ENCODE peak calls at places on chromosome 6, in four cellular contexts. W is HepG2, X is K562, O is GM12878. G is an unnamed sample.

GRCh38 chr6:154683756-154684523 is 49.3 kb upstream of the SCAF8 start:
- DNase-seq in W (no peak), X (no peak), O (peak), G (no peak)

GRCh38 chr6:166556871-166557322 is 29.6 kb downstream of the RAMACL start:
- DNase-seq in W (no peak), X (no peak), O (no peak), G (peak)

GRCh38 chr6:113630738-113631535 is 226.2 kb upstream of the MARCKS start:
- DNase-seq in W (no peak), X (no peak), O (peak), G (no peak)

GRCh38 chr6:135113855-135114254 is 59.2 kb upstream of the HBS1L start:
- DNase-seq in W (no peak), X (no peak), O (no peak), G (no peak)

GRCh38 chr6:42158631-42159030 is 14.5 kb upstream of the GUCA1A start:
- DNase-seq in W (no peak), X (no peak), O (no peak), G (no peak)

GRCh38 chr6:37105782-37106137 is 64.2 kb upstream of the PIM1 start:
- DNase-seq in W (no peak), X (no peak), O (no peak), G (no peak)

GRCh38 chr6:6927437-6928361 is 180.1 kb upstream of the RREB1 start:
- DNase-seq in W (no peak), X (peak), O (no peak), G (no peak)

GRCh38 chr6:8059129-8059528 is 5.1 kb downstream of the BLOC1S5 start:
- DNase-seq in W (no peak), X (no peak), O (no peak), G (no peak)

GRCh38 chr6:609905-610304 is 47.0 kb downstream of the HUS1B start:
- DNase-seq in W (no peak), X (no peak), O (no peak), G (no peak)

GRCh38 chr6:26157150-26157837 is 70.1 kb downstream of the HFE start:
- DNase-seq in W (no peak), X (peak), O (no peak), G (peak)
- TF ChIP-seq USF2 in W (no peak), X (no peak), O (no peak), G (no peak)

GRCh38 chr6:30740993-30741784 is 1.3 kb downstream of the FLOT1 start:
- DNase-seq in W (no peak), X (no peak), O (no peak), G (no peak)
- TF ChIP-seq KDM1A in W (no peak), X (no peak), O (no peak), G (no peak)

GRCh38 chr6:28598757-28599686 is 73.3 kb downstream of the GPX5 start:
- DNase-seq in W (no peak), X (no peak), O (no peak), G (no peak)

GRCh38 chr6:28603920-28604319 is 78.2 kb downstream of the GPX5 start:
- DNase-seq in W (no peak), X (no peak), O (no peak), G (no peak)

GRCh38 chr6:28597217-28597835 is 71.6 kb downstream of the GPX5 start:
- DNase-seq in W (peak), X (no peak), O (no peak), G (peak)

GRCh38 chr6:28600188-28600587 is 74.5 kb downstream of the GPX5 start:
- DNase-seq in W (no peak), X (no peak), O (no peak), G (no peak)

GRCh38 chr6:28597924-28598323 is 72.2 kb downstream of the GPX5 start:
- DNase-seq in W (peak), X (no peak), O (no peak), G (peak)
- TF ChIP-seq SMC3 in W (no peak), X (no peak), O (no peak), G (no peak)

GRCh38 chr6:34462010-34462409 is 3.9 kb upstream of the PACSIN1 start:
- DNase-seq in W (no peak), X (no peak), O (no peak), G (no peak)

GRCh38 chr6:34462561-34462971 is 3.3 kb upstream of the PACSIN1 start:
- DNase-seq in W (peak), X (peak), O (no peak), G (peak)

GRCh38 chr6:34463299-34463698 is 2.6 kb upstream of the PACSIN1 start:
- DNase-seq in W (no peak), X (no peak), O (no peak), G (no peak)

GRCh38 chr6:34465551-34466241 is at the start of gene PACSIN1:
- DNase-seq in W (no peak), X (peak), O (no peak), G (no peak)

DNA sequence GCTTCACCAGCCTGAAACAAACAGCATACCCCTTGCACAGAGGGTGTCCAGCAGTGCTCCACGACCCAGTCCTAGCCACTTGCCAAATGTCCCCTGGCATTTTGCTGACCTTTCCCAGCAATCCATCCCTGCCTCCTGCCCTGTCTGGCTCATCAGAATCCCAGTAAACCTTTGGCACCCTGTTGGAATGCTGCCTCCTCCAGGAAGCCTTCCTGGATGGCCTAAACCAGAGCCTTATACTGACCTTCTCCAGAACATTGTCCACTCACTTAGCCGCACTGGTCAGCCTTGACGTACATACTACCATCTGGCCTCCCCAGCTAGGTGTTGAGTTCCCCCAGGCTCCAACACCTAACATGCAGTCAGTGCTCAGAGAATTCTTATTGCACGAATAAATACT is 2.0 kb upstream of the PACSIN1 start:
- DNase-seq in W (no peak), X (no peak), O (no peak), G (no peak)
- TF ChIP-seq USF2 in W (no peak), X (no peak), O (no peak), G (no peak)

GRCh38 chr6:144344651-144345050 is 59.5 kb downstream of the UTRN start:
- DNase-seq in W (no peak), X (no peak), O (no peak), G (no peak)
- TF ChIP-seq KDM1A in W (no peak), X (no peak), O (no peak), G (no peak)

DNA sequence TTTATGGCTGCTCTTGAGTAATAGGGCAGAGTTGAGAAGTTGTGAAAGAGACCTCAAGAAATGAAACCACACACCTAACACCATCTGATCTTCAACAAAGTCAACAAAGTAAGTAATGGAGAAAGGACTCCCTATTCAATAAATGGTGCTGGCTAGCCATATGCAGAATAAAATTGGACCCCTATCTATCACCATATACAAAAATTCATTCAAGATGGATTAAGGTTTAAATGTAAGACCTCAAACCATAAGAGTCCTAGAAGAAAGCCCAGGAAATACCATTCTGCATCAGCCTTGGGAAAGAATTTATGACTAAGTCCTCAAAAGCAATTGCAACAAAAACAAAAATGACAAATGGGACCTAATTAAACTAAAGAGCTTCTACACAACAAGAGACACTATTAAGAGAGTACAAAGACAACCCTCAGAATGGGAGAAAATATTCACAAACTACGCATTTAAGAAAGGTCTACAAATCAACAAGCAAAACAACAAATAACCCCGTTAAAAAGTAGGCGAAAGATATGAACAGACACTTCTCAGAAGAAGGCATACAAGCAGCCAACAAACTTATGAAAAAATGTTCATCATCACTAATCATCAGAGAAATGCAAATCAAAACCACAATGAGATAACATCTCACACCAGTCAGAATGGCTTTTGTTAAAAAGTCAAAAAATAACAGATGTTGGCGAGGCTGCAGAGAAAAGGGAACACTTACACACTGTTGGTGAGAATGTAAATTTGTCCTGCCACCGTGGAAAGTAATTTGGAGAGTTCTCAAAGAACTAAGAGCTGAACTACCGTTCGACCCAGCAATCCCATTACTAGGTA is 4.0 kb downstream of the MAP3K5 start:
- DNase-seq in W (no peak), X (no peak), O (no peak), G (no peak)
- TF ChIP-seq SMC3 in W (no peak), X (no peak), O (no peak), G (no peak)

DNA sequence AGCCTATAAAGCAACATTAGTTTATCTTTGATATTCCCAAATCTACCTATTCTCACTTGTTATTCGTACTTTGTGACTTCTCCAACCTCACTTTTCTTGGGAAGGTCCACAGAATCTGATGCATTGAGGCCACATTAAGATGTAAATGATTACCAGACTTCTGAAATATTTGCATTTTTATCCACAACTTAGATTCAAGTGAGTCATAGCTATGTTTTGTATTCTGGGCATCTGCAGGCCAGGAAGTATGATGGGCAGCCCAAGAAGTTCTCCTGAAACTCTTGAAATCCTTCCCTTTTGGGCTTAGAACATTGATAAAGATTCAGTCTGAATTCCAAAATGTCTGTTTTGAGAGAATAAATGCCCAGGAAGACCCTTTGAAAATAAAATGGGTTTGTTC is 35.9 kb downstream of the KCNQ5 start:
- DNase-seq in W (no peak), X (no peak), O (no peak), G (no peak)
- TF ChIP-seq USF2 in W (no peak), X (no peak), O (no peak), G (no peak)

GRCh38 chr6:44676826-44677433 is 289.4 kb downstream of the CDC5L start:
- DNase-seq in W (no peak), X (no peak), O (no peak), G (no peak)
- TF ChIP-seq KDM1A in W (no peak), X (no peak), O (no peak), G (no peak)